ENCODE peak calls at places on chromosomes 3 and 15, in five cellular contexts. X is CD8-positive, alpha-beta T cell; V is uterus; L is small intestine; H is GM12878. Y is an unnamed sample.

GRCh38 chr15:69092159-69092558 is 68.3 kb upstream of the GLCE start:
- DNase-seq in L (no peak), V (no peak), H (no peak), X (no peak), Y (no peak)

GRCh38 chr15:84736375-84736774 is 12.0 kb upstream of the ZNF592 start:
- DNase-seq in V (no peak), X (no peak), H (peak), L (peak), Y (no peak)

GRCh38 chr3:190345027-190345821 is 23.0 kb upstream of the CLDN1 start:
- DNase-seq in X (no peak), L (peak), V (peak), H (no peak), Y (no peak)

GRCh38 chr3:67593761-67594234 is 60.6 kb downstream of the SUCLG2 start:
- DNase-seq in L (no peak), H (no peak), V (no peak), X (no peak), Y (no peak)

GRCh38 chr3:31421280-31422048 is 111.3 kb upstream of the STT3B start:
- DNase-seq in L (no peak), X (no peak), H (peak), V (no peak), Y (no peak)

GRCh38 chr15:68776477-68777270 is 44.0 kb downstream of the ANP32A start:
- DNase-seq in H (no peak), L (no peak), V (no peak), X (no peak), Y (no peak)

GRCh38 chr15:90106522-90107117 is 4.4 kb upstream of the IDH2 start:
- DNase-seq in V (no peak), X (no peak), H (no peak), L (peak), Y (no peak)

GRCh38 chr15:93033434-93034045 is 55.5 kb downstream of the RGMA start:
- DNase-seq in V (peak), L (no peak), X (no peak), H (no peak), Y (no peak)

GRCh38 chr15:49415171-49415570 is 7.9 kb upstream of the FGF7 start:
- DNase-seq in L (no peak), V (no peak), H (no peak), X (no peak), Y (no peak)

GRCh38 chr3:127734754-127735473 is 62.2 kb downstream of the ABTB1 start:
- DNase-seq in X (no peak), V (no peak), L (no peak), H (no peak), Y (no peak)

GRCh38 chr3:122987231-122987630 is 40.3 kb downstream of the SEMA5B start:
- DNase-seq in X (no peak), H (no peak), V (no peak), L (no peak), Y (no peak)
- H3K4me3 ChIP-seq in X (no peak), H (no peak), V (no peak), L (no peak), Y (no peak)

GRCh38 chr15:63502843-63503738 is 1.3 kb upstream of the USP3 start:
- DNase-seq in H (peak), L (peak), X (peak), V (peak), Y (peak)
- H3K27ac ChIP-seq in H (peak), L (peak), X (peak), V (peak), Y (peak)

DNA sequence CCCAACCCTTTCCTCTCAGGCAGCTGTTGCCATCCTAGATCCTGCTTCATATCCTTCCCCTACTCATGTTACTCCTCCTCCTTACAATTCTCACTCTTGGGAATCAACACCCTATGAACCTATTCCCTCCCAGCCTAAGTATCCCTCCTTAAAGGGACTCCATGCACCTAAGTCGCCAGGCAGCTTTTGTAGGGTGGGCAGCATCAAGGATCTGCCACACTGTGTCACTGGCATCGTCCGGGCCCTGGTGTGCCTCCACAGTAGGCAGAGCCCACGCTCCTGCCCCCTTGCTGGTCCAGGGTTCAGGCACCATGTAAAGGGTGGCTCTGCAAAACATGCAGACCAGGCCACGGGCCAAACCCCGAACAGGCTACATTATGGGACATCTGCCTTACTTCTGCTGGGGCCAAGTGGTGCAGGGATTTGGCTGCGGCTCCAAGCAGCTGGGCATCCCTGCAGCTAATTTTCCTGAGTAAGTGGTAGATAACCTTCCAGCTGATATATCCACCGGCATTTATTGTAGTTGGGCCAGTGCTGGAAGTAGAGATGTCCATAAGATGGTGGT is 53.4 kb downstream of the GSK3B start:
- DNase-seq in V (no peak), X (no peak), H (no peak), L (no peak), Y (no peak)
- H3K4me3 ChIP-seq in V (no peak), X (no peak), H (no peak), L (no peak), Y (no peak)

DNA sequence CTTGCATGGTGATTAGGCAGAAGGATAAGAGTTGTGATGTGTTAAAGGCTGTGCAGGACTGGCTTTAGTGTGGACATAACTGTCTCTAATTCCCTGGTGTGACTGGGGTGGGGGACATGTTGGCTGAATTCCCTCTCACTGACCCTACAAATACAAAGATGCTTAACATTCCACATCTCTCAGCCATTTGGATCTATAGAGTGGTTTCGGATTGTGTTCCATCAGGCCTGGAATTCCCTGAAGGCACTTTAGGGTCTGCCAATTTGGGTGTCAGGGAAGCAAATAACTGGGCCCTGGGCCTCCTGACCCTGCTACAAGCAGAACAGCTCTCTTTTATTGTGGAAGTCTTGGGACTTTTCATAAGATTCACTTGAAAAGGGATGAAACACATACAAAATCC is 56.2 kb downstream of the ARHGEF26 start:
- DNase-seq in X (no peak), L (no peak), V (no peak), H (no peak), Y (no peak)
- H3K27ac ChIP-seq in X (no peak), L (no peak), V (no peak), H (no peak), Y (peak)

DNA sequence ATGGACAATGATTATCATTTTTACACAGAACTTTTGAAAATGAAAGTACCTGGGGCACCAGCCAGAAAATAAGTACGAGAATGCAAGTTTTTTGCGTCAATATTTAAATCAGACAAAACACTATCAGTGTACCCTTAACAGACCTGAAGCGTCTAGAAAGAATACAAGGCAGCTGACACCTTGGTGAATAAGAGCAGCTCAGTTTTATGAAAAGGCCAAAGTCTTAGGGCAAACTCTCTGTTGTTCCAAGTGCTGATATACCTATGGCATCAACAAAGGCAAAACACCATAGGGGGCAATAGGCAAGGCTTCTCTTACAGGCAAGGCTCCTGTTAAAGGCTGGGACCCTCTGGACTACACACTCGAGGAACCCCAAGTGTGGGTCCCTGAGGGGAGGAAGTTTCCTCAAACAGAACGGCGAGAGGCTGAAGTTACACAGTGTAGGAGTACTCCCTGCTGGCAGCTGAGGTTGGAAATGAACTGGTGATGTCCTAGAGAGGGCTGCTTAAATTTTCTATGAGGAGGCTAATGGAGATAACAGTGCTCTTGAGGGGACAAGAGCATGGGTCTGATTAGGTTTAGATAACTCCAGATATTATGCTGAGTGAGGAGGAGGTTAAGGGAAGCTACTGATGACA is 291.0 kb downstream of the TIGIT start:
- DNase-seq in X (no peak), H (peak), V (no peak), L (no peak), Y (no peak)
- H3K4me3 ChIP-seq in X (no peak), H (peak), V (no peak), L (no peak), Y (peak)

GRCh38 chr3:37126856-37127255 is 47.5 kb downstream of the LRRFIP2 start:
- DNase-seq in X (no peak), L (no peak), H (no peak), V (no peak), Y (no peak)

GRCh38 chr3:37125702-37126101 is 48.7 kb downstream of the LRRFIP2 start:
- DNase-seq in V (no peak), H (no peak), X (no peak), L (no peak), Y (no peak)

GRCh38 chr3:37123292-37123691 is 51.1 kb downstream of the LRRFIP2 start:
- DNase-seq in H (no peak), V (no peak), L (no peak), X (no peak), Y (no peak)

GRCh38 chr3:37124431-37124830 is 50.0 kb downstream of the LRRFIP2 start:
- DNase-seq in X (no peak), H (no peak), V (no peak), L (no peak), Y (no peak)

GRCh38 chr3:37125195-37125594 is 49.2 kb downstream of the LRRFIP2 start:
- DNase-seq in L (peak), V (no peak), X (no peak), H (no peak), Y (no peak)
- H3K27ac ChIP-seq in L (no peak), V (no peak), X (no peak), H (no peak), Y (no peak)

GRCh38 chr15:74201656-74202420 is 749 bp downstream of the STRA6 start:
- DNase-seq in V (no peak), X (no peak), L (no peak), H (no peak), Y (no peak)
- H3K4me3 ChIP-seq in V (no peak), X (no peak), L (no peak), H (no peak), Y (no peak)

GRCh38 chr3:34012102-34012461 is 213.7 kb downstream of the PDCD6IP start:
- DNase-seq in L (peak), X (no peak), V (no peak), H (no peak), Y (no peak)

GRCh38 chr3:34011171-34012101 is 213.0 kb downstream of the PDCD6IP start:
- DNase-seq in X (no peak), H (no peak), L (no peak), V (no peak), Y (no peak)

GRCh38 chr3:34008191-34008590 is 209.8 kb downstream of the PDCD6IP start:
- DNase-seq in V (no peak), L (no peak), H (no peak), X (no peak), Y (peak)

GRCh38 chr3:34008836-34009479 is 210.5 kb downstream of the PDCD6IP start:
- DNase-seq in V (no peak), L (no peak), H (no peak), X (no peak), Y (no peak)

GRCh38 chr3:34009480-34009844 is 211.0 kb downstream of the PDCD6IP start:
- DNase-seq in V (no peak), X (no peak), H (no peak), L (no peak), Y (peak)
- H3K27ac ChIP-seq in V (no peak), X (no peak), H (no peak), L (no peak), Y (no peak)

DNA sequence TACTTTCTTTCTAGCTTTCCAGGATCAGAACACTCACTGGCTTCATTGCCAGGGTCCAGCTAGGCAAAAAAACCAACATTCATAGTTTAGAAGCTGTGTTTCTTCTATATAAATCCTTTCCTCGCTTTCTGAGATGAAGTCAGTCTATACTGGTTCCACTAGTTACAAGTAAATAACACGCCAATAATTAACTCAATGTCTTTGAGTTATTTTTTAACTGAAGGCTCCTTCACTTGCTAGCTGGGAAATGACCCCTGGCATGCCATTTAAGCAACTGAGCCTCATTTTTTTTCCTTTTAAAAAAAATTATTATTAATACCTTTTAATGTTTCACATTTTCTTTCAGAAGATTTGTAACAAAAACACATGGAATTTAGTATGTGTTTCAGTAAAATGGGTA is 2.1 kb upstream of the CCDC174 start:
- DNase-seq in H (no peak), L (no peak), X (no peak), V (no peak), Y (no peak)
- H3K4me3 ChIP-seq in H (no peak), L (no peak), X (no peak), V (no peak), Y (no peak)